ENCODE peak calls at places on chromosomes 12 and 14, in four cellular contexts. F is mucosa of descending colon, V is NCI-H748 treated with DMSO at 0.1 percent for 48 hours, M is posterior cingulate gyrus. N is an unnamed sample.
A peak's percentile ranks its signal among the peaks of the same experiment; 100 is the strongest.

GRCh38 chr12:117377758-117378157 is 16.3 kb upstream of the NOS1 start:
- DNase-seq in M (no peak), F (peak; percentile 2), V (no peak), N (no peak)

GRCh38 chr12:100128509-100128908 is 14.2 kb downstream of the BLTP3B start:
- DNase-seq in V (no peak), F (no peak), M (peak; percentile 67), N (no peak)

GRCh38 chr12:113537751-113538087 is 66.0 kb upstream of the LHX5 start:
- DNase-seq in F (no peak), V (no peak), M (peak; percentile 26), N (no peak)

GRCh38 chr14:64945431-64945830 is 2.9 kb upstream of the GPX2 start:
- DNase-seq in M (no peak), V (no peak), F (no peak), N (no peak)

GRCh38 chr14:91286530-91286937 is 42.0 kb upstream of the GPR68 start:
- DNase-seq in V (peak; percentile 66), M (peak; percentile 91), F (peak; percentile 89), N (peak; percentile 73)

GRCh38 chr12:51374346-51374745 is 16.9 kb downstream of the GALNT6 start:
- DNase-seq in F (no peak), M (no peak), V (no peak), N (no peak)

GRCh38 chr12:121391619-121392324 is 8.1 kb upstream of the RNF34 start:
- DNase-seq in F (peak; percentile 28), M (no peak), V (no peak), N (peak; percentile 53)

GRCh38 chr12:49026101-49026500 is 7.5 kb upstream of the PRKAG1 start:
- DNase-seq in M (peak; percentile 21), F (no peak), V (no peak), N (no peak)

GRCh38 chr12:132159555-132160003 is 15.3 kb downstream of the NOC4L start:
- DNase-seq in F (no peak), V (no peak), M (peak; percentile 50), N (no peak)

GRCh38 chr12:89230376-89231101 is 121.8 kb downstream of the DUSP6 start:
- DNase-seq in V (no peak), M (no peak), F (no peak), N (no peak)

GRCh38 chr12:53939141-53940108 is 794 bp downstream of the HOXC13 start:
- DNase-seq in M (no peak), F (no peak), V (peak; percentile 25), N (no peak)

GRCh38 chr14:100065161-100065871 is at the start of gene EVL:
- DNase-seq in F (peak; percentile 58), V (no peak), M (no peak), N (peak; percentile 87)

GRCh38 chr12:124259168-124260066 is 35.5 kb upstream of the RFLNA start:
- DNase-seq in M (no peak), F (no peak), V (no peak), N (no peak)

GRCh38 chr12:1744932-1745331 is 54.1 kb downstream of the ADIPOR2 start:
- DNase-seq in V (no peak), F (no peak), M (no peak), N (no peak)

GRCh38 chr12:6489449-6489848 is 3.6 kb downstream of the MRPL51 start:
- DNase-seq in V (no peak), M (no peak), F (no peak), N (no peak)

GRCh38 chr14:38989917-38990546 is 113.0 kb downstream of the SEC23A start:
- DNase-seq in V (no peak), F (peak; percentile 6), M (no peak), N (no peak)

GRCh38 chr12:7917392-7918267 is 18.4 kb downstream of the SLC2A3 start:
- DNase-seq in M (no peak), V (no peak), F (no peak), N (no peak)

GRCh38 chr12:53059434-53060063 is 9.7 kb downstream of the TNS2 start:
- DNase-seq in V (no peak), F (no peak), M (no peak), N (peak; percentile 41)

GRCh38 chr12:2288001-2288400 is 235.2 kb downstream of the CACNA1C start:
- DNase-seq in F (no peak), V (no peak), M (no peak), N (no peak)

GRCh38 chr12:2960432-2960956 is 1.3 kb downstream of the TEAD4 start:
- DNase-seq in M (no peak), F (no peak), V (no peak), N (no peak)